ENCODE peak calls at places on chromosomes 16 and 17, in ten cellular contexts. L is HL-60; R is astrocyte; M is SW 1271; Z is stimulated activated CD4-positive, alpha-beta T cell treated with anti-CD3 and anti-CD28 coated beads, Interleukin-1b, Interleukin-23, amount 100 ng/mL, for 24 hours; P is Caki2; V is fibroblast of lung; N is heart left ventricle; W is caudate nucleus; K is tibial artery. I is an unnamed sample.

GRCh38 chr17:79628861-79629547 is 18.2 kb upstream of the RBFOX3 start:
- DNase-seq in L (no peak), R (no peak), M (no peak), Z (no peak), P (no peak), V (no peak), N (peak; percentile 6), W (no peak), K (peak; percentile 19), I (no peak)

GRCh38 chr17:49519781-49520180 is 24.7 kb downstream of the NGFR start:
- DNase-seq in L (no peak), R (no peak), M (no peak), Z (no peak), P (no peak), V (no peak), N (peak; percentile 47), W (no peak), K (no peak), I (no peak)

GRCh38 chr17:29911641-29912177 is 18.3 kb downstream of the SSH2 start:
- DNase-seq in L (no peak), R (peak; percentile 5), M (no peak), Z (no peak), P (no peak), V (peak; percentile 13), N (no peak), W (no peak), K (no peak), I (no peak)

GRCh38 chr17:44043326-44043725 is 23.1 kb downstream of the LSM12 start:
- DNase-seq in L (peak; percentile 47), R (no peak), M (no peak), Z (no peak), P (no peak), V (peak; percentile 84), N (peak; percentile 39), W (no peak), K (no peak), I (no peak)

GRCh38 chr16:66091462-66091861 is 275.0 kb upstream of the CDH5 start:
- DNase-seq in L (no peak), R (no peak), M (no peak), Z (no peak), P (no peak), V (peak; percentile 58), N (no peak), W (no peak), K (no peak), I (no peak)

GRCh38 chr17:79191270-79191934 is 116.8 kb downstream of the ENGASE start:
- DNase-seq in L (no peak), R (no peak), M (no peak), Z (no peak), P (no peak), V (no peak), N (no peak), W (no peak), K (no peak), I (no peak)

GRCh38 chr17:18167421-18167820 is 16.2 kb upstream of the ALKBH5 start:
- DNase-seq in L (no peak), R (no peak), M (no peak), Z (no peak), P (no peak), V (no peak), N (no peak), W (no peak), K (no peak), I (no peak)

GRCh38 chr17:879546-879945 is 97.4 kb downstream of the MRM3 start:
- DNase-seq in L (peak; percentile 23), R (peak; percentile 90), M (peak; percentile 50), Z (peak; percentile 33), P (peak; percentile 8), V (peak; percentile 68), N (peak; percentile 88), W (no peak), K (peak; percentile 87), I (peak; percentile 97)

GRCh38 chr17:2264023-2264860 is 39.3 kb downstream of the SMG6 start:
- DNase-seq in L (no peak), R (peak; percentile 50), M (no peak), Z (no peak), P (no peak), V (peak; percentile 36), N (no peak), W (no peak), K (no peak), I (no peak)

GRCh38 chr16:72956124-72957064 is 91.5 kb downstream of the ZFHX3 start:
- DNase-seq in L (no peak), R (no peak), M (no peak), Z (no peak), P (no peak), V (no peak), N (peak; percentile 9), W (no peak), K (peak; percentile 82), I (no peak)

GRCh38 chr17:71260366-71260765 is 860.5 kb upstream of the SOX9 start:
- DNase-seq in L (no peak), R (peak; percentile 67), M (no peak), Z (no peak), P (no peak), V (peak; percentile 18), N (no peak), W (no peak), K (no peak), I (no peak)

GRCh38 chr16:26365555-26365954 is 673.8 kb downstream of the HS3ST4 start:
- DNase-seq in L (no peak), R (no peak), M (no peak), Z (no peak), P (no peak), V (no peak), N (no peak), W (peak; percentile 39), K (no peak), I (no peak)

GRCh38 chr17:1177099-1177996 is 2.4 kb downstream of the ABR start:
- DNase-seq in L (no peak), R (peak; percentile 56), M (no peak), Z (no peak), P (no peak), V (peak; percentile 25), N (peak; percentile 61), W (no peak), K (no peak), I (no peak)

GRCh38 chr16:67902831-67903230 is 9.8 kb downstream of the PSKH1 start:
- DNase-seq in L (no peak), R (no peak), M (no peak), Z (no peak), P (no peak), V (no peak), N (no peak), W (no peak), K (no peak), I (no peak)

GRCh38 chr17:57634713-57635465 is 110.2 kb downstream of the CCDC182 start:
- DNase-seq in L (no peak), R (peak; percentile 68), M (no peak), Z (no peak), P (no peak), V (peak; percentile 39), N (no peak), W (no peak), K (peak; percentile 31), I (no peak)

GRCh38 chr16:75377971-75378386 is 55.3 kb downstream of the CFDP1 start:
- DNase-seq in L (peak; percentile 4), R (peak; percentile 96), M (peak; percentile 89), Z (no peak), P (peak; percentile 72), V (peak; percentile 91), N (no peak), W (peak; percentile 12), K (no peak), I (peak; percentile 26)

GRCh38 chr17:48002920-48003685 is 32.2 kb downstream of the CDK5RAP3 start:
- DNase-seq in L (no peak), R (no peak), M (no peak), Z (no peak), P (no peak), V (no peak), N (no peak), W (peak; percentile 63), K (no peak), I (no peak)

GRCh38 chr16:75475420-75475847 is 10.9 kb upstream of the TMEM170A start:
- DNase-seq in L (no peak), R (no peak), M (no peak), Z (no peak), P (no peak), V (no peak), N (no peak), W (no peak), K (no peak), I (no peak)

GRCh38 chr17:80119271-80119791 is 17.9 kb downstream of the GAA start:
- DNase-seq in L (no peak), R (no peak), M (no peak), Z (no peak), P (no peak), V (no peak), N (no peak), W (no peak), K (no peak), I (no peak)